ENCODE peak calls at places on chromosomes 16 and 17, in five cellular contexts. M is brain microvascular endothelial cell, I is endothelial cell, N is thoracic aorta, A is HFFc6. D is an unnamed sample.

GRCh38 chr16:52548261-52549010 is 1.5 kb upstream of the TOX3 start:
- DNase-seq in M (no peak), I (no peak), N (no peak), A (no peak), D (no peak)

GRCh38 chr17:7835818-7836595 is 2.0 kb downstream of the KDM6B start:
- DNase-seq in M (peak; percentile 36), I (peak; percentile 65), N (no peak), A (peak; percentile 61), D (no peak)

GRCh38 chr17:21300601-21301571 is 16.4 kb downstream of the MAP2K3 start:
- DNase-seq in M (no peak), I (no peak), N (no peak), A (no peak), D (no peak)

GRCh38 chr16:1631931-1632637 is 19.9 kb downstream of the CRAMP1 start:
- DNase-seq in M (no peak), I (no peak), N (no peak), A (no peak), D (no peak)

GRCh38 chr16:49643429-49644142 is 212.3 kb downstream of the ZNF423 start:
- DNase-seq in M (peak; percentile 92), I (no peak), N (no peak), A (peak; percentile 24), D (no peak)

GRCh38 chr17:68095205-68095811 is 59.8 kb downstream of the KPNA2 start:
- DNase-seq in M (no peak), I (no peak), N (no peak), A (no peak), D (no peak)

GRCh38 chr16:74275031-74275636 is 21.5 kb upstream of the PSMD7 start:
- DNase-seq in M (no peak), I (no peak), N (no peak), A (peak; percentile 1), D (no peak)

GRCh38 chr17:50905460-50905803 is 39.3 kb upstream of the TOB1 start:
- DNase-seq in M (no peak), I (no peak), N (no peak), A (no peak), D (no peak)

GRCh38 chr17:60390881-60391418 is 983 bp downstream of the USP32 start:
- DNase-seq in M (peak; percentile 24), I (peak; percentile 15), N (no peak), A (peak; percentile 27), D (no peak)

GRCh38 chr16:50505714-50506542 is 42.3 kb upstream of the NKD1 start:
- DNase-seq in M (no peak), I (no peak), N (no peak), A (no peak), D (peak; percentile 58)

GRCh38 chr17:63434951-63435571 is 11.0 kb downstream of the CYB561 start:
- DNase-seq in M (no peak), I (no peak), N (peak; percentile 45), A (peak; percentile 53), D (no peak)

GRCh38 chr17:75689441-75689873 is 22.3 kb downstream of the SAP30BP start:
- DNase-seq in M (no peak), I (no peak), N (no peak), A (peak; percentile 63), D (no peak)

GRCh38 chr16:67561824-67562525 is 351 bp upstream of the CTCF start:
- DNase-seq in M (peak; percentile 92), I (peak; percentile 96), N (peak; percentile 87), A (peak; percentile 95), D (peak; percentile 96)

GRCh38 chr17:2883544-2884203 is 87.4 kb downstream of the RAP1GAP2 start:
- DNase-seq in M (peak; percentile 59), I (no peak), N (no peak), A (no peak), D (no peak)

GRCh38 chr17:81512984-81513668 is 527 bp upstream of the ACTG1 start:
- DNase-seq in M (no peak), I (peak; percentile 58), N (no peak), A (peak; percentile 59), D (no peak)

GRCh38 chr16:4317471-4318170 is 1.8 kb downstream of the GLIS2 start:
- DNase-seq in M (no peak), I (no peak), N (no peak), A (no peak), D (no peak)

GRCh38 chr17:39098474-39099090 is 52.9 kb downstream of the PLXDC1 start:
- DNase-seq in M (no peak), I (no peak), N (no peak), A (no peak), D (no peak)

GRCh38 chr17:43327834-43328420 is 70.9 kb upstream of the ARL4D start:
- DNase-seq in M (no peak), I (no peak), N (no peak), A (peak; percentile 11), D (no peak)

GRCh38 chr17:43326490-43327275 is 72.1 kb upstream of the ARL4D start:
- DNase-seq in M (no peak), I (no peak), N (no peak), A (no peak), D (no peak)

GRCh38 chr17:43328650-43329049 is 70.1 kb upstream of the ARL4D start:
- DNase-seq in M (no peak), I (no peak), N (no peak), A (no peak), D (no peak)

GRCh38 chr17:43327421-43327820 is 71.4 kb upstream of the ARL4D start:
- DNase-seq in M (no peak), I (no peak), N (no peak), A (peak; percentile 36), D (no peak)

DNA sequence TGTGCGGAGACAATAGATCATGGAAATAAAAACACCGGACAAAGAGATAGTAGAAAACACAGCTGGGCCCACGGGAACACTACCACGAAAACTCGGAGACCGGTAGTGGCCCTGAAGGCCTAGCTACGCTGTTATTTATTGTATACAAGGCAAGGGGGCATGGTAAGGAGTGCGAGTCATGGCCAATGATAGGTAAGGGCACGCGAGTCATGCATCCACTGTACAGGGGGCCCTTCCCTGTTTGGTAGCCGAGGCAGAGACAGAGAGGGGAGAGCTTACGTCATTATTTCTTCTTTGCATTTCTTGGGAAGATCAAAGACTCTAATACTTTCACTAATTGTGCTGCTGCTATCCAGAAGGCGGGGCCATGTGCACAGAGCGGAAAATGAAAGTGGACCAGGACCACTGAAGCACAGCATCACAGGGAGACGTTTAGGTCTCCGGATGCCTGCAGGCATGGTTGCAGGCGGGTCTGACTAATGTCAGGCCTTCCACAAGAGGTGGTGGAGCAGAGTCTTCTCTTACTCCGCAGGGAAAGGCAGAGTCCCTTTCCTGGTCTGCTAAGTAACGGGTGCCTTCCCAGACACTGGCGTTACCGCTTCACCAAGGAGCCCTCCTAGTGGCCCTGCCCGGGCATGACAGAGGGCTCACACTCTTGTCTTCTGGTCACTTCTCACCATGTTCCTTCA is 74.4 kb upstream of the ARL4D start:
- DNase-seq in M (no peak), I (peak; percentile 33), N (no peak), A (no peak), D (no peak)
- TF ChIP-seq CTCF in M (peak; percentile 42), I (peak; percentile 42), N (no peak), A (peak; percentile 8), D (peak; percentile 35)

DNA sequence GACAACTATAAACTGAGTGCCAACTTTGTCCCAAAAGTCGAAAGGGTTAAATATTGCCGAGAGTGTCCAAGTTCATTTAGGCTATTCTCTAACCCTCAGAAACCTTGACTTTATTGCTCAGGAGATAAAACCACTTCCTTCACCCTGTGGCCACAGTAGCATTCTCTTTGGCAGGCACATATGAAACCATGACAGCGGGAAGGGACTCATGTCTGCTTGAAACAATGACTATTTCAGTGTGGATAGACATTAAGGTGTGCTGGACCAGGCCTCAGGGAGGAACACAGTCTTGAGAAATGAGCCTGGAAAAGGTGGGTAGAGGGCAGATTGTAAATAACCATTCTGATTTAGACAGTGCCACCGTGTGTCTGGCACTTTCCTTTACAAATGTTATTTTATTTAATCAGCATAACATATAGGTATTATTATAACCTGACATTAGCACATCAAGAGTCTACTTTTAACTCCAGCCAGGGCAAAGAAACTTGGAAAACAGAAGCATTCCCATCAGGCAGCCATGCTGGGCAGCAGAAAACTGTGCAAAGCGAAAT is 212.6 kb upstream of the ELAC2 start:
- DNase-seq in M (no peak), I (no peak), N (no peak), A (no peak), D (no peak)
- TF ChIP-seq CTCF in M (no peak), I (no peak), N (no peak), A (peak; percentile 16), D (no peak)

DNA sequence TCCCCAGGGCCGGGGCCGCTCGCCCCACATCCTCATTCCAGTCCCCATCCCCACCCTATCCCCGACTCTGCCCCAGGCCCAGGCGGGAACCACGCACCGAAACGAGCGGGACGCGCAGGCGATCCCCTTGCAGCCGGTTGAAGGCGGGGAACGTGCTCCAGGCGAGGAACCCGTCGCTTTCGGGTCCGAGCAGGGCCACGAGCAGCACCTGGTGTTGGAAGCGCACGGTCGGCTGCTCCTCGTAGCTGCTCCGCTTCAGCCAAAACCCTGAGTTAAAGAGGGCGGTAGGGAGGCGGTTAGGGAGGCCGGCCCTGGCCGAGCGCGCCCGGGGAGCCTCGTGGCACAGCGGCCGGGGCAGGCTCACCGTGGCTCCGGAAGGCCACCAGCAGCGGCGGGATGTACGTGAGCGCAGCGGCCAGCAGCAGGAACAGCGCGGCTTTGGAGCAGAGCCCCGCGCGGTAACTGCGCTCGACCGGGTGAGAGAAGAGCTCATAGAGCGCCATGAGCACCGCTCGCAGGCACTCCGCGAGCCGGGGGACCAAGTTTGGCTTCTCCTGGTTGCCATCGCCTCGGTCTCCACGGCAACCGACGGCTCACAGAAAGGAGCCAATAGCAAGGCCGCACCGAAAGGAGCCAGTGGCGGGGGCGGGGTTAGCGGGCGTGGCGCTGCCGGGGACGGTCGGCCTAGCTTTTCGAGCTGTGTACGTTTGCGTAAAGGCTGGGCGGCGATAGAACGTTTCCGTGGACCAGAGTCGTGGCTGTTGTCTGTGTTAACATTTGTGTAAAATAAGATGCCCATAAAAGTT is at the start of gene TMEM231:
- DNase-seq in M (peak; percentile 96), I (peak; percentile 92), N (peak; percentile 95), A (peak; percentile 90), D (peak; percentile 95)
- TF ChIP-seq CTCF in M (peak; percentile 14), I (no peak), N (no peak), A (no peak), D (no peak)

GRCh38 chr16:9479008-9479407 is 387.6 kb downstream of the HAPSTR1 start:
- DNase-seq in M (no peak), I (no peak), N (no peak), A (no peak), D (no peak)
- TF ChIP-seq CTCF in M (no peak), I (no peak), N (no peak), A (no peak), D (peak; percentile 25)

DNA sequence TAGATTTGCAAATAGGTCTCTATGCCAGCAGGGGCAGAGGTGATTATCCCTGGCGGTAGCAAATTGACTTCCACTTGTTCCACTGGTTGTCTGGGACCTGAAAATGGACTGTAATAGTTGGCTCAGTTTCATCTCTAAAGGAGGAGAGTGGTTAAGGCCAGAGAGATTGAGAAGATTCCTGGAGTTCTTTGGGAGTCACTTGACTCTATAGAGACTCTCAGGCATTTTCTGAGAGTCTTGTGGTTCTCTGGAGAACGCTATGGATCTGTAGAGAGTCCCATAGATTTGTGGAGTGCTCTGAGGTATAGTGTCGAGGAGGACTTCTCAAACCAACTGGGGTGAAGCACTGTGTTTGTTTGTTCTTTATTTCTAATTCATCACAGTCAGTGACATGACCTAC is 8.9 kb upstream of the PMP22 start:
- DNase-seq in M (no peak), I (no peak), N (no peak), A (no peak), D (no peak)
- TF ChIP-seq CTCF in M (no peak), I (no peak), N (no peak), A (no peak), D (no peak)

DNA sequence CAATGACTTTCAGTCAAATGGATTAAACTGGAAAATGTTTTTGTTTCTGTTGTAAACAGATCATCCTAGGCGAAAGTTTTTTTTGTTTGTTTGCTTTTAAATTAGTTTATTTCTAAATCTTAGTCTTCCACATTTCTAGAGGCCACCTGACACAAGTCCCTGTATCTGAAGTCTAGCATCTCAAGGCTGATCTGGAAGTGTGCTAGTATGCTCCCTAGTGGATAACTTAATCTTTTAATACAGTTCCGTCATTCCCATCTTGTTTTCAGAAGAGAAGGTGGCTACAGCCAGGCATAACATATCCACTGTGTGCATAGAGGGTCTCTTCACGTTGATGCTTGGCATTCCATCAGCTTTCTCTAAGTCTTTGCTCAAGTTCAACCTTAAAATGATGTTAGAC is 7.6 kb downstream of the IFT20 start:
- DNase-seq in M (no peak), I (no peak), N (no peak), A (no peak), D (no peak)
- TF ChIP-seq CTCF in M (peak; percentile 35), I (no peak), N (no peak), A (peak; percentile 40), D (no peak)

D was measured in type B pancreatic cell.